ENCODE peak calls at places on chromosomes 7 and 10, in seven cellular contexts. H is CD8-positive, alpha-beta memory T cell; F is MCF 10A; A is NCI-H1930; O is NCI-H345; X is NCI-H1105 treated with DMSO at 0.1 percent for 48 hours; Z is AG08395. W is an unnamed sample.

GRCh38 chr7:120794100-120794729 is 63.7 kb downstream of the TSPAN12 start:
- DNase-seq in O (no peak), X (peak; percentile 9), A (no peak), F (peak; percentile 50), H (no peak), Z (no peak), W (no peak)

GRCh38 chr7:64886956-64887545 is 16.0 kb upstream of the ZNF273 start:
- DNase-seq in X (no peak), O (no peak), H (no peak), F (no peak), A (no peak), Z (no peak), W (no peak)

GRCh38 chr7:150665075-150665794 is 20.3 kb upstream of the GIMAP2 start:
- DNase-seq in A (no peak), O (no peak), H (peak; percentile 61), F (no peak), Z (no peak), X (no peak), W (no peak)

GRCh38 chr10:48439031-48439430 is 132.6 kb downstream of the MAPK8 start:
- DNase-seq in F (no peak), Z (peak; percentile 87), A (no peak), X (no peak), O (no peak), H (no peak), W (no peak)

GRCh38 chr10:89043052-89043451 is 52.5 kb downstream of the FAS start:
- DNase-seq in X (no peak), H (no peak), A (no peak), O (peak; percentile 13), Z (no peak), F (no peak), W (no peak)

GRCh38 chr7:21850531-21851285 is 95.0 kb downstream of the CDCA7L start:
- DNase-seq in F (no peak), A (no peak), O (no peak), Z (peak; percentile 4), X (no peak), H (no peak), W (no peak)

GRCh38 chr10:16953270-16953669 is 136.0 kb upstream of the RSU1 start:
- DNase-seq in Z (peak; percentile 38), A (no peak), X (no peak), H (no peak), O (no peak), F (no peak), W (no peak)

GRCh38 chr10:85447690-85448089 is 918.9 kb downstream of the GRID1 start:
- DNase-seq in F (peak; percentile 46), H (no peak), X (no peak), A (no peak), O (no peak), Z (no peak), W (no peak)

GRCh38 chr10:96618648-96619047 is 31.8 kb upstream of the TM9SF3 start:
- DNase-seq in A (no peak), Z (peak; percentile 44), H (no peak), X (peak; percentile 26), O (peak; percentile 73), F (peak; percentile 60), W (peak; percentile 82)

GRCh38 chr7:42244828-42245227 is 7.8 kb upstream of the GLI3 start:
- DNase-seq in Z (peak; percentile 68), F (peak; percentile 75), H (no peak), X (no peak), A (no peak), O (no peak), W (no peak)

GRCh38 chr7:135672560-135673359 is 10.4 kb downstream of the STMP1 start:
- DNase-seq in Z (peak; percentile 75), A (no peak), X (peak; percentile 53), O (peak; percentile 60), H (no peak), F (peak; percentile 77), W (peak; percentile 43)

GRCh38 chr10:48287417-48288391 is 13.2 kb upstream of the FRMPD2 start:
- DNase-seq in A (no peak), H (no peak), O (peak; percentile 26), Z (no peak), F (no peak), X (peak; percentile 37), W (no peak)

GRCh38 chr10:126598009-126598408 is 72.5 kb downstream of the C10orf90 start:
- DNase-seq in O (peak; percentile 1), A (no peak), F (peak; percentile 72), X (no peak), H (no peak), Z (peak; percentile 45), W (no peak)

GRCh38 chr10:71770789-71771188 is 2.5 kb downstream of the VSIR start:
- DNase-seq in X (no peak), H (peak; percentile 40), O (no peak), F (no peak), Z (no peak), A (no peak), W (no peak)

GRCh38 chr10:12605580-12606405 is 256.4 kb downstream of the CAMK1D start:
- DNase-seq in O (peak; percentile 88), Z (peak; percentile 87), X (peak; percentile 76), H (peak; percentile 53), A (no peak), F (peak; percentile 89), W (peak; percentile 69)

GRCh38 chr7:157709531-157710251 is 372.9 kb downstream of the DNAJB6 start:
- DNase-seq in X (no peak), O (no peak), H (peak; percentile 9), F (no peak), Z (no peak), A (no peak), W (no peak)

GRCh38 chr10:24363070-24363469 is 154.1 kb downstream of the KIAA1217 start:
- DNase-seq in F (peak; percentile 68), H (no peak), Z (no peak), A (no peak), X (no peak), O (no peak), W (no peak)

W was measured in COR-L47.